ENCODE peak calls at places on chromosomes 5 and 9, in five cellular contexts. One of them, this sample, is unnamed.

GRCh38 chr9:94631599-94631998 is 7.7 kb downstream of the FBP1 start:
- DNase-seq in stimulated activated CD8-positive, alpha-beta memory T cell treated with anti-CD3 and anti-CD28 coated beads, Interleukin-4, amount 100 ng/mL, for 24 hours: no peak
- DNase-seq in HS-27A: no peak
- DNase-seq in stimulated activated CD4-positive, alpha-beta T cell treated with anti-CD3 and anti-CD28 coated beads, Interleukin-4, amount 100 ng/mL, for 4 hours: no peak
- DNase-seq in Jurkat, Clone E6-1: no peak
- DNase-seq in this sample: no peak

GRCh38 chr9:126000256-126000655 is 253.1 kb downstream of the PBX3 start:
- DNase-seq in stimulated activated CD8-positive, alpha-beta memory T cell treated with anti-CD3 and anti-CD28 coated beads, Interleukin-4, amount 100 ng/mL, for 24 hours: no peak
- DNase-seq in HS-27A: no peak
- DNase-seq in stimulated activated CD4-positive, alpha-beta T cell treated with anti-CD3 and anti-CD28 coated beads, Interleukin-4, amount 100 ng/mL, for 4 hours: no peak
- DNase-seq in Jurkat, Clone E6-1: no peak
- DNase-seq in this sample: no peak

GRCh38 chr5:6686916-6687409 is 26.3 kb upstream of the TENT4A start:
- DNase-seq in stimulated activated CD8-positive, alpha-beta memory T cell treated with anti-CD3 and anti-CD28 coated beads, Interleukin-4, amount 100 ng/mL, for 24 hours: no peak
- DNase-seq in HS-27A: no peak
- DNase-seq in stimulated activated CD4-positive, alpha-beta T cell treated with anti-CD3 and anti-CD28 coated beads, Interleukin-4, amount 100 ng/mL, for 4 hours: no peak
- DNase-seq in Jurkat, Clone E6-1: no peak
- DNase-seq in this sample: peak

GRCh38 chr9:133916159-133916541 is 76.0 kb downstream of the VAV2 start:
- DNase-seq in stimulated activated CD8-positive, alpha-beta memory T cell treated with anti-CD3 and anti-CD28 coated beads, Interleukin-4, amount 100 ng/mL, for 24 hours: no peak
- DNase-seq in HS-27A: no peak
- DNase-seq in stimulated activated CD4-positive, alpha-beta T cell treated with anti-CD3 and anti-CD28 coated beads, Interleukin-4, amount 100 ng/mL, for 4 hours: no peak
- DNase-seq in Jurkat, Clone E6-1: no peak
- DNase-seq in this sample: no peak

GRCh38 chr5:74763504-74763903 is 3.4 kb downstream of the GFM2 start:
- DNase-seq in stimulated activated CD8-positive, alpha-beta memory T cell treated with anti-CD3 and anti-CD28 coated beads, Interleukin-4, amount 100 ng/mL, for 24 hours: no peak
- DNase-seq in HS-27A: no peak
- DNase-seq in stimulated activated CD4-positive, alpha-beta T cell treated with anti-CD3 and anti-CD28 coated beads, Interleukin-4, amount 100 ng/mL, for 4 hours: no peak
- DNase-seq in Jurkat, Clone E6-1: no peak
- DNase-seq in this sample: no peak

GRCh38 chr5:56838409-56839039 is 23.2 kb downstream of the MAP3K1 start:
- DNase-seq in stimulated activated CD8-positive, alpha-beta memory T cell treated with anti-CD3 and anti-CD28 coated beads, Interleukin-4, amount 100 ng/mL, for 24 hours: no peak
- DNase-seq in HS-27A: no peak
- DNase-seq in stimulated activated CD4-positive, alpha-beta T cell treated with anti-CD3 and anti-CD28 coated beads, Interleukin-4, amount 100 ng/mL, for 4 hours: no peak
- DNase-seq in Jurkat, Clone E6-1: peak
- DNase-seq in this sample: peak

GRCh38 chr5:93800988-93801811 is 59.8 kb upstream of the POU5F2 start:
- DNase-seq in stimulated activated CD8-positive, alpha-beta memory T cell treated with anti-CD3 and anti-CD28 coated beads, Interleukin-4, amount 100 ng/mL, for 24 hours: no peak
- DNase-seq in HS-27A: no peak
- DNase-seq in stimulated activated CD4-positive, alpha-beta T cell treated with anti-CD3 and anti-CD28 coated beads, Interleukin-4, amount 100 ng/mL, for 4 hours: no peak
- DNase-seq in Jurkat, Clone E6-1: peak
- DNase-seq in this sample: peak

GRCh38 chr9:90848866-90849265 is 47.2 kb downstream of the SYK start:
- DNase-seq in stimulated activated CD8-positive, alpha-beta memory T cell treated with anti-CD3 and anti-CD28 coated beads, Interleukin-4, amount 100 ng/mL, for 24 hours: no peak
- DNase-seq in HS-27A: no peak
- DNase-seq in stimulated activated CD4-positive, alpha-beta T cell treated with anti-CD3 and anti-CD28 coated beads, Interleukin-4, amount 100 ng/mL, for 4 hours: no peak
- DNase-seq in Jurkat, Clone E6-1: no peak
- DNase-seq in this sample: no peak

GRCh38 chr5:67361932-67362729 is 165.5 kb upstream of the CD180 start:
- DNase-seq in stimulated activated CD8-positive, alpha-beta memory T cell treated with anti-CD3 and anti-CD28 coated beads, Interleukin-4, amount 100 ng/mL, for 24 hours: no peak
- DNase-seq in HS-27A: no peak
- DNase-seq in stimulated activated CD4-positive, alpha-beta T cell treated with anti-CD3 and anti-CD28 coated beads, Interleukin-4, amount 100 ng/mL, for 4 hours: no peak
- DNase-seq in Jurkat, Clone E6-1: no peak
- DNase-seq in this sample: no peak

GRCh38 chr5:149954798-149955197 is 5.8 kb upstream of the SLC26A2 start:
- DNase-seq in stimulated activated CD8-positive, alpha-beta memory T cell treated with anti-CD3 and anti-CD28 coated beads, Interleukin-4, amount 100 ng/mL, for 24 hours: no peak
- DNase-seq in HS-27A: no peak
- DNase-seq in stimulated activated CD4-positive, alpha-beta T cell treated with anti-CD3 and anti-CD28 coated beads, Interleukin-4, amount 100 ng/mL, for 4 hours: no peak
- DNase-seq in Jurkat, Clone E6-1: no peak
- DNase-seq in this sample: no peak

GRCh38 chr5:54873696-54874095 is 111.7 kb downstream of the ESM1 start:
- DNase-seq in stimulated activated CD8-positive, alpha-beta memory T cell treated with anti-CD3 and anti-CD28 coated beads, Interleukin-4, amount 100 ng/mL, for 24 hours: no peak
- DNase-seq in HS-27A: no peak
- DNase-seq in stimulated activated CD4-positive, alpha-beta T cell treated with anti-CD3 and anti-CD28 coated beads, Interleukin-4, amount 100 ng/mL, for 4 hours: no peak
- DNase-seq in Jurkat, Clone E6-1: no peak
- DNase-seq in this sample: no peak

GRCh38 chr5:93300309-93300923 is 280.6 kb downstream of the NR2F1-AS1 start:
- DNase-seq in stimulated activated CD8-positive, alpha-beta memory T cell treated with anti-CD3 and anti-CD28 coated beads, Interleukin-4, amount 100 ng/mL, for 24 hours: no peak
- DNase-seq in HS-27A: no peak
- DNase-seq in stimulated activated CD4-positive, alpha-beta T cell treated with anti-CD3 and anti-CD28 coated beads, Interleukin-4, amount 100 ng/mL, for 4 hours: no peak
- DNase-seq in Jurkat, Clone E6-1: no peak
- DNase-seq in this sample: no peak

GRCh38 chr5:154475613-154476342 is 2.2 kb downstream of the HAND1 start:
- DNase-seq in stimulated activated CD8-positive, alpha-beta memory T cell treated with anti-CD3 and anti-CD28 coated beads, Interleukin-4, amount 100 ng/mL, for 24 hours: no peak
- DNase-seq in HS-27A: no peak
- DNase-seq in stimulated activated CD4-positive, alpha-beta T cell treated with anti-CD3 and anti-CD28 coated beads, Interleukin-4, amount 100 ng/mL, for 4 hours: no peak
- DNase-seq in Jurkat, Clone E6-1: no peak
- DNase-seq in this sample: peak

GRCh38 chr5:149228610-149229297 is 42.9 kb upstream of the AFAP1L1 start:
- DNase-seq in stimulated activated CD8-positive, alpha-beta memory T cell treated with anti-CD3 and anti-CD28 coated beads, Interleukin-4, amount 100 ng/mL, for 24 hours: no peak
- DNase-seq in HS-27A: no peak
- DNase-seq in stimulated activated CD4-positive, alpha-beta T cell treated with anti-CD3 and anti-CD28 coated beads, Interleukin-4, amount 100 ng/mL, for 4 hours: no peak
- DNase-seq in Jurkat, Clone E6-1: no peak
- DNase-seq in this sample: peak

GRCh38 chr5:43037929-43038510 is 2.1 kb downstream of the ANXA2R start:
- DNase-seq in stimulated activated CD8-positive, alpha-beta memory T cell treated with anti-CD3 and anti-CD28 coated beads, Interleukin-4, amount 100 ng/mL, for 24 hours: no peak
- DNase-seq in HS-27A: no peak
- DNase-seq in stimulated activated CD4-positive, alpha-beta T cell treated with anti-CD3 and anti-CD28 coated beads, Interleukin-4, amount 100 ng/mL, for 4 hours: peak
- DNase-seq in Jurkat, Clone E6-1: peak
- DNase-seq in this sample: no peak

GRCh38 chr5:165914462-165914861 is 2377.0 kb upstream of the WWC1 start:
- DNase-seq in stimulated activated CD8-positive, alpha-beta memory T cell treated with anti-CD3 and anti-CD28 coated beads, Interleukin-4, amount 100 ng/mL, for 24 hours: no peak
- DNase-seq in HS-27A: no peak
- DNase-seq in stimulated activated CD4-positive, alpha-beta T cell treated with anti-CD3 and anti-CD28 coated beads, Interleukin-4, amount 100 ng/mL, for 4 hours: no peak
- DNase-seq in Jurkat, Clone E6-1: no peak
- DNase-seq in this sample: no peak

GRCh38 chr5:120055858-120056257 is 408.2 kb upstream of the PRR16 start:
- DNase-seq in stimulated activated CD8-positive, alpha-beta memory T cell treated with anti-CD3 and anti-CD28 coated beads, Interleukin-4, amount 100 ng/mL, for 24 hours: no peak
- DNase-seq in HS-27A: no peak
- DNase-seq in stimulated activated CD4-positive, alpha-beta T cell treated with anti-CD3 and anti-CD28 coated beads, Interleukin-4, amount 100 ng/mL, for 4 hours: no peak
- DNase-seq in Jurkat, Clone E6-1: peak
- DNase-seq in this sample: no peak

GRCh38 chr9:22913518-22913917 is 466.9 kb downstream of the DMRTA1 start:
- DNase-seq in stimulated activated CD8-positive, alpha-beta memory T cell treated with anti-CD3 and anti-CD28 coated beads, Interleukin-4, amount 100 ng/mL, for 24 hours: no peak
- DNase-seq in HS-27A: no peak
- DNase-seq in stimulated activated CD4-positive, alpha-beta T cell treated with anti-CD3 and anti-CD28 coated beads, Interleukin-4, amount 100 ng/mL, for 4 hours: no peak
- DNase-seq in Jurkat, Clone E6-1: no peak
- DNase-seq in this sample: no peak

GRCh38 chr9:136690104-136690840 is 3.0 kb upstream of the AGPAT2 start:
- DNase-seq in stimulated activated CD8-positive, alpha-beta memory T cell treated with anti-CD3 and anti-CD28 coated beads, Interleukin-4, amount 100 ng/mL, for 24 hours: no peak
- DNase-seq in HS-27A: no peak
- DNase-seq in stimulated activated CD4-positive, alpha-beta T cell treated with anti-CD3 and anti-CD28 coated beads, Interleukin-4, amount 100 ng/mL, for 4 hours: no peak
- DNase-seq in Jurkat, Clone E6-1: no peak
- DNase-seq in this sample: no peak

GRCh38 chr5:180155331-180155881 is 53.6 kb downstream of the RASGEF1C start:
- DNase-seq in stimulated activated CD8-positive, alpha-beta memory T cell treated with anti-CD3 and anti-CD28 coated beads, Interleukin-4, amount 100 ng/mL, for 24 hours: no peak
- DNase-seq in HS-27A: no peak
- DNase-seq in stimulated activated CD4-positive, alpha-beta T cell treated with anti-CD3 and anti-CD28 coated beads, Interleukin-4, amount 100 ng/mL, for 4 hours: no peak
- DNase-seq in Jurkat, Clone E6-1: no peak
- DNase-seq in this sample: no peak

GRCh38 chr5:77167695-77168111 is 42.8 kb upstream of the PDE8B start:
- DNase-seq in stimulated activated CD8-positive, alpha-beta memory T cell treated with anti-CD3 and anti-CD28 coated beads, Interleukin-4, amount 100 ng/mL, for 24 hours: no peak
- DNase-seq in HS-27A: peak
- DNase-seq in stimulated activated CD4-positive, alpha-beta T cell treated with anti-CD3 and anti-CD28 coated beads, Interleukin-4, amount 100 ng/mL, for 4 hours: no peak
- DNase-seq in Jurkat, Clone E6-1: no peak
- DNase-seq in this sample: peak

GRCh38 chr5:176743136-176743827 is 67.1 kb upstream of the UNC5A start:
- DNase-seq in stimulated activated CD8-positive, alpha-beta memory T cell treated with anti-CD3 and anti-CD28 coated beads, Interleukin-4, amount 100 ng/mL, for 24 hours: no peak
- DNase-seq in HS-27A: no peak
- DNase-seq in stimulated activated CD4-positive, alpha-beta T cell treated with anti-CD3 and anti-CD28 coated beads, Interleukin-4, amount 100 ng/mL, for 4 hours: no peak
- DNase-seq in Jurkat, Clone E6-1: no peak
- DNase-seq in this sample: no peak

GRCh38 chr5:149979898-149980297 is 19.3 kb downstream of the SLC26A2 start:
- DNase-seq in stimulated activated CD8-positive, alpha-beta memory T cell treated with anti-CD3 and anti-CD28 coated beads, Interleukin-4, amount 100 ng/mL, for 24 hours: no peak
- DNase-seq in HS-27A: no peak
- DNase-seq in stimulated activated CD4-positive, alpha-beta T cell treated with anti-CD3 and anti-CD28 coated beads, Interleukin-4, amount 100 ng/mL, for 4 hours: no peak
- DNase-seq in Jurkat, Clone E6-1: no peak
- DNase-seq in this sample: no peak

GRCh38 chr5:77937015-77937908 is 161.1 kb upstream of the TBCA start:
- DNase-seq in stimulated activated CD8-positive, alpha-beta memory T cell treated with anti-CD3 and anti-CD28 coated beads, Interleukin-4, amount 100 ng/mL, for 24 hours: no peak
- DNase-seq in HS-27A: no peak
- DNase-seq in stimulated activated CD4-positive, alpha-beta T cell treated with anti-CD3 and anti-CD28 coated beads, Interleukin-4, amount 100 ng/mL, for 4 hours: no peak
- DNase-seq in Jurkat, Clone E6-1: no peak
- DNase-seq in this sample: no peak

This sample was measured in MG63.